ENCODE peak calls at places on chromosomes 2 and 18, in eight cellular contexts. Q is fibroblast of the aortic adventitia, C is uterus, A is heart right ventricle, W is H9, S is stomach, N is natural killer cell, V is adrenal gland. G is an unnamed sample.

GRCh38 chr2:96207778-96208143 is 866 bp downstream of the STARD7 start:
- DNase-seq in Q (peak; percentile 11), C (no peak), A (no peak), W (no peak), S (no peak), N (no peak), V (no peak), G (no peak)

GRCh38 chr18:76450912-76451421 is 44.1 kb downstream of the ZNF516 start:
- DNase-seq in Q (peak; percentile 81), C (no peak), A (peak; percentile 64), W (peak; percentile 51), S (no peak), N (no peak), V (peak; percentile 62), G (no peak)

GRCh38 chr2:69668598-69668997 is 25.1 kb upstream of the AAK1 start:
- DNase-seq in Q (no peak), C (no peak), A (no peak), W (no peak), S (no peak), N (no peak), V (no peak), G (no peak)

GRCh38 chr18:74083071-74083954 is 64.3 kb downstream of the FBXO15 start:
- DNase-seq in Q (no peak), C (no peak), A (no peak), W (no peak), S (no peak), N (no peak), V (no peak), G (no peak)

GRCh38 chr2:100767810-100768806 is 51.8 kb upstream of the NPAS2 start:
- DNase-seq in Q (no peak), C (no peak), A (no peak), W (no peak), S (no peak), N (no peak), V (no peak), G (no peak)

GRCh38 chr18:2978626-2979025 is 34.3 kb downstream of the LPIN2 start:
- DNase-seq in Q (peak; percentile 72), C (no peak), A (no peak), W (no peak), S (no peak), N (peak; percentile 33), V (peak; percentile 83), G (no peak)

GRCh38 chr18:46385124-46385523 is 271.9 kb downstream of the LOXHD1 start:
- DNase-seq in Q (no peak), C (no peak), A (no peak), W (no peak), S (no peak), N (no peak), V (no peak), G (no peak)

GRCh38 chr2:15122915-15123314 is 438.2 kb downstream of the NBAS start:
- DNase-seq in Q (peak; percentile 14), C (no peak), A (no peak), W (no peak), S (no peak), N (no peak), V (no peak), G (no peak)

GRCh38 chr2:46002507-46002883 is 294.7 kb upstream of the EPAS1 start:
- DNase-seq in Q (peak; percentile 70), C (no peak), A (no peak), W (no peak), S (no peak), N (no peak), V (no peak), G (no peak)

GRCh38 chr2:123093199-123093598 is 931.9 kb upstream of the CNTNAP5 start:
- DNase-seq in Q (no peak), C (no peak), A (no peak), W (no peak), S (no peak), N (no peak), V (no peak), G (no peak)

GRCh38 chr2:111054791-111055627 is 65.7 kb upstream of the BCL2L11 start:
- DNase-seq in Q (no peak), C (no peak), A (no peak), W (no peak), S (no peak), N (no peak), V (no peak), G (no peak)

GRCh38 chr2:169172076-169172735 is 102.8 kb downstream of the DHRS9 start:
- DNase-seq in Q (no peak), C (no peak), A (no peak), W (no peak), S (no peak), N (no peak), V (no peak), G (no peak)

GRCh38 chr2:118650327-118650726 is 197.1 kb downstream of the EN1 start:
- DNase-seq in Q (no peak), C (no peak), A (no peak), W (no peak), S (no peak), N (no peak), V (no peak), G (no peak)
- TF ChIP-seq CTCF in Q (no peak), C (no peak), A (no peak), W (no peak), S (no peak), N (no peak), V (no peak), G (no peak)

GRCh38 chr2:68258854-68259253 is 6.5 kb upstream of the PPP3R1 start:
- DNase-seq in Q (peak; percentile 27), C (no peak), A (no peak), W (no peak), S (no peak), N (no peak), V (no peak), G (no peak)
- TF ChIP-seq CTCF in Q (no peak), C (no peak), A (no peak), W (no peak), S (no peak), N (no peak), V (no peak), G (no peak)

GRCh38 chr2:160784034-160784433 is 290.4 kb upstream of the RBMS1 start:
- DNase-seq in Q (no peak), C (no peak), A (no peak), W (no peak), S (no peak), N (no peak), V (no peak), G (no peak)
- TF ChIP-seq CTCF in Q (no peak), C (no peak), A (no peak), W (peak; percentile 16), S (no peak), N (no peak), V (no peak), G (no peak)

GRCh38 chr2:231573698-231574421 is 18.8 kb upstream of the TEX44 start:
- DNase-seq in Q (no peak), C (no peak), A (no peak), W (no peak), S (no peak), N (no peak), V (no peak), G (no peak)
- TF ChIP-seq CTCF in Q (no peak), C (no peak), A (no peak), W (no peak), S (no peak), N (no peak), V (no peak), G (no peak)

GRCh38 chr2:196096264-196096663 is 27.6 kb upstream of the DNAH7 start:
- DNase-seq in Q (no peak), C (no peak), A (no peak), W (no peak), S (no peak), N (no peak), V (no peak), G (no peak)
- TF ChIP-seq CTCF in Q (no peak), C (no peak), A (no peak), W (no peak), S (no peak), N (no peak), V (no peak), G (no peak)

GRCh38 chr18:55478301-55478660 is 109.7 kb downstream of the TCF4 start:
- DNase-seq in Q (no peak), C (no peak), A (no peak), W (no peak), S (no peak), N (no peak), V (no peak), G (no peak)

GRCh38 chr18:55475467-55475866 is 112.5 kb downstream of the TCF4 start:
- DNase-seq in Q (no peak), C (no peak), A (no peak), W (no peak), S (no peak), N (no peak), V (no peak), G (no peak)

GRCh38 chr18:55479656-55480420 is 108.2 kb downstream of the TCF4 start:
- DNase-seq in Q (no peak), C (no peak), A (no peak), W (no peak), S (no peak), N (no peak), V (no peak), G (no peak)

GRCh38 chr18:55475916-55476315 is 112.1 kb downstream of the TCF4 start:
- DNase-seq in Q (no peak), C (no peak), A (no peak), W (no peak), S (no peak), N (no peak), V (no peak), G (no peak)

DNA sequence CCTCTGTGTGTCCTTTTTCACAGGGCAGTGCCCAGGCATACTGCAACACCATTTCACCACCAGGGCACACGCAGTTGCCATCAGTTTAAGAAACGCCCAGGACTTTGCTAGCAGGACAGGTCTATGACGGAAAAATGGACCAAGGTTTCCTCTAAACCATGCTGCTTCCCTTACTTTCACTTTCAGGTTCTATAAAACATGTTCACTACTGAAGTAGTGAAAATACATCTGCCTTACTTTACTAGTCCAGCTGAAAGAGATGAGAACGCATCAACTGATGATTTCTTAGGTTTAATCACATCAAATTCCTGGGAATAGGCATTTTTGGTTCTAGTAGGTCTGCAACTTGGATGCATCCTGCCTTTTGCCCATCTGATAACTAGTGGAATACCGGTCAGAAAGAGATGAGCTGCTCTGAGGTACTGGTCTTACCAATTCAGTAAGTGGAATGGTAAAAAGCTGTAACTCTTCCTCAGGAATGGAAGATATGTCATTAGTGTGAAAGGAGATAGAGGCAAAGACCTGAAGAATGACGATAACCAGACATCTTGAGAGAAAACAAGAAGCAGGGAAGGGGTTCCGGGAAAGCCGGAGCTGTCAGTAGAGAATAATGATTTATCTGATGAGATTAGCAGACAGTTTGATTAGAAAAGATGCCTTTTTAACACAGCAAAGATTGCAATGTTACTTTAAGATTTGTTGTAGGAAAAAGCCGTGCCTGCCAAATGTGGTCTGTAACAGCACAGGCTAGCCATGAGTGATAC is 110.3 kb downstream of the TCF4 start:
- DNase-seq in Q (peak; percentile 77), C (peak; percentile 42), A (no peak), W (no peak), S (no peak), N (no peak), V (peak; percentile 49), G (no peak)
- TF ChIP-seq CTCF in Q (peak; percentile 48), C (no peak), A (no peak), W (peak; percentile 25), S (no peak), N (no peak), V (peak; percentile 52), G (no peak)

DNA sequence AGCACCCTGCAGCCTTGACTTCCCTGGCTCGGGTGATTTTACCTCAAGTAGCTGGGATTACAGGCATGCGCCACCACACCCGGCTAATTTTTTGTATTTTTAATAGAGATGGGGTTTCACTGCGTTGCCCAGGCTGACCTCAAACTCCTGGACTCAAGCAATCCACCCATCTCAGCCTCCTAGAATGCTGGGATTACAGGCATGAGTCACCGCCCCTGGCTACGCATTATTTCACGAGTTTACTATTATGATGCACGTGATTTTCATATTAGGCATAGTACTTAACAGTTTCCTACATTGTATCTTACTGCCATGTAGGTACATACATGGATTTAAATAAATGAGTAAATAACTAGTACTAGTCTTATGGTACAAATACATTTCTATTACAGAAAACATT is 4.4 kb downstream of the DYNC2LI1 start:
- DNase-seq in Q (no peak), C (no peak), A (no peak), W (no peak), S (no peak), N (no peak), V (no peak), G (no peak)
- TF ChIP-seq CTCF in Q (no peak), C (no peak), A (no peak), W (no peak), S (no peak), N (no peak), V (no peak), G (no peak)

G was measured in left lung.